ENCODE peak calls at places on chromosomes 2 and 18, in six cellular contexts. T, B, Q, D, H and L are unnamed samples.

GRCh38 chr2:112540906-112541305 is 1.4 kb upstream of the POLR1B start:
- DNase-seq in T (no peak), B (no peak), Q (no peak), D (no peak), H (no peak), L (no peak)

GRCh38 chr2:239299218-239299939 is 101.4 kb downstream of the HDAC4 start:
- DNase-seq in T (peak), B (no peak), Q (no peak), D (no peak), H (no peak), L (no peak)

GRCh38 chr18:58431215-58431614 is 197.7 kb downstream of the ALPK2 start:
- DNase-seq in T (no peak), B (no peak), Q (no peak), D (no peak), H (no peak), L (no peak)

GRCh38 chr2:110717734-110718133 is 14.6 kb upstream of the ACOXL start:
- DNase-seq in T (no peak), B (no peak), Q (no peak), D (peak), H (no peak), L (peak)

GRCh38 chr18:21741511-21742322 is 1.1 kb downstream of the MIB1 start:
- DNase-seq in T (peak), B (no peak), Q (no peak), D (peak), H (no peak), L (peak)

GRCh38 chr2:65432227-65433190 is at the start of gene SPRED2:
- DNase-seq in T (peak), B (peak), Q (peak), D (peak), H (peak), L (peak)

GRCh38 chr2:175627405-175627804 is 374.7 kb downstream of the LNPK start:
- DNase-seq in T (no peak), B (peak), Q (no peak), D (peak), H (peak), L (no peak)

GRCh38 chr18:35680139-35680551 is 98.6 kb downstream of the GALNT1 start:
- DNase-seq in T (no peak), B (no peak), Q (no peak), D (no peak), H (no peak), L (no peak)

GRCh38 chr2:33131820-33132219 is 185.1 kb downstream of the LTBP1 start:
- DNase-seq in T (no peak), B (no peak), Q (no peak), D (peak), H (no peak), L (no peak)

DNA sequence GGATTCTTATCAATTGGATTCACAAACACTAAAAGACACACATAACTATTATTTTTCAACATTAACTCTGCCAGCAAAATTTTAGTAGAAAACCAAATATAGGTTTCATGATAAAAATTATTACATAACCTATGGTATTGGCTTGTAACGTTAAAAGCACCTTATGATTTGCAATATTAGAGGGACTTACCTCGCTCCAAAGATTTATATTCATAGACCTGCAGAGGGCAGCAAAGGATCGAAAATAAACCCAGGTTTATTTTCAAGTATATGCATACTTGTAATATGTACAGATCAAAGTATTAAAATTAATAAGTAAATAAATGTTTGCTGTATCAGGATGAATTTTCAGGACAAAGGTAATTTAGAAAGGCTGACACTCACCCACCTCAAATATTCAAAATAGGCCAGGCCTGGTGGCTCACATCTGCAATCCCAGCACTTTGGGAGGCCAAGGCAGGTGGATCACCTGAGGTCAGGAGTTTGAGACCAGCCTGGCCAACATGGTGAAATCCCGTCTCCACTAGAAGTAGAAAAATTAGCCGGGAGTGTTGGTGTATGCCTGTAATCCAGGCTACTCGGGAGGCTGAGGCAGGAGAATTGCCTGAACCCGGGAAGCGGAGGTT is 45.3 kb downstream of the LRPPRC start:
- DNase-seq in T (no peak), B (peak), Q (peak), D (peak), H (peak), L (peak)
- TF ChIP-seq CTCF in T (no peak), B (peak), Q (peak), D (peak), H (peak), L (peak)

GRCh38 chr2:168913171-168913484 is 12.0 kb downstream of the G6PC2 start:
- DNase-seq in T (no peak), B (no peak), Q (no peak), D (no peak), H (no peak), L (no peak)
- H3K4me3 ChIP-seq in T (no peak), B (peak), Q (peak), D (peak), H (peak), L (peak)

DNA sequence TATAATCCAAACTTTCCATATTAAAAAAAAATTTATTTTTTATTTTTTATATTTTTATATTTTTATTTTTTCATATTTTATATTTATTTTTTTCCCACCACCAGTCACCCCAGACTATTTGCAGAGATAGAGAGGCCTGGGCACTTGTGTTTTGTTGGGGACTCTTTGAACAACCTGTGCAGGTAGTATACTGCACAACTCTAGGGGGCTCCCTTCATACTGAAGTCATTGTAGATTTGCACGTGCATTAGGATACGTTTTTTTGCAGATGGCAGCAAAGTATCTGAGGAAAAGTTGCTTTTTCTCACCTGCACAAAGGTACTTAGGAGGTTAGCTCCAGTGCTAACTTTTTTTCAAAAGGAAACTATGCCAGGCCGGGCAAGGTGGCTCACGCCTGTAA is 73.9 kb upstream of the TANC1 start:
- DNase-seq in T (no peak), B (no peak), Q (no peak), D (no peak), H (no peak), L (no peak)
- TF ChIP-seq CTCF in T (no peak), B (no peak), Q (peak), D (no peak), H (no peak), L (no peak)

GRCh38 chr2:39227628-39228412 is 15.9 kb downstream of the CDKL4 start:
- DNase-seq in T (peak), B (no peak), Q (peak), D (peak), H (peak), L (peak)
- H3K4me3 ChIP-seq in T (no peak), B (no peak), Q (peak), D (no peak), H (no peak), L (no peak)

DNA sequence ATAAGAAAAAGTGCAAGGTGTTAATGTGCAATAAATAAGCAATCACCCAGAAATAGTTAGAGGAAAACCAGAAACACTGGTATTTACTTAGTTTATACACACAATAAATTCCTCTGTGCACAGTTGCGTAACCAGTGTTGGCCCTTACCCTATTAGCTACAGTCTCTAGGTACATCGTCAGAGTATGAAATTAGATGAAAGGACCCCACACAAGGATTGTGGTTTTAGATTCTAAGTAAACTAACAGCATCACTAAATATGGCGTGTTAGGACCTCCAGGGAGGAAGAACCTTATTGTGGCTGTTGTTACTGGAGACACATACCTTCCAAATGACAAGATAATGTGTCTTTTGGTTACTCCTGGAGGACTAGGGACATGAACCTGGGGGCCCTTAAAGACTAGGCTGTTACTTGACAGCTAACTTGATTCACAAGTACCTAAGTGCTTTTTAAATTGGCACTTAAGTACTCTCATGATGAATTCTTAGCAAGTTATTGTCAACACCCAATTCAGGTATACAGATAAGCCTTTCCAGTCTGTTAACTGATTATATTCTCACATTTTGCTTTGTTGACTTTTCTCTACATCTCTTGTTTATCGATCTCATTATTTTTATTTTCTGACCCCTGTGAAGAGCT is 115.3 kb downstream of the FEZ2 start:
- DNase-seq in T (no peak), B (peak), Q (no peak), D (peak), H (no peak), L (no peak)
- TF ChIP-seq CTCF in T (no peak), B (no peak), Q (no peak), D (no peak), H (no peak), L (no peak)

DNA sequence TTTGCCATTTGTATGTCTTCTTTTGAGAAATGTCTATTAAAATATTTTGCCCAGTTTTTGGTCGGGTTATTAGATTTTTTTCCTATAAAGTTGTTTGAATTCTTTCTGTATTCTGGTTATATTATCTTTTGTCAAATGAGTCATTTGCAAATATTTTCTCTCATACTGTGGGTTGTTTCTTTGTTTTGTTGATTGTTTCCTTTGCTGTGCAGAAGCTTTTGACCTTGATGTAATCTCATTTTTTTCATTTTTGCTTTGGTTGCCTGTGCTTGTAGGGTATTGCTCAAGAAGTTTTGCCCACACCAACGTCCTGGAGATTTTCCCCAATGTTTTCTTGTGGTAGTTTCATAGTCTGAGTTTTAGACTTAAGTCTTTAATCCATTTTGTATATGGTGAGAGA is 245.7 kb downstream of the ADCYAP1 start:
- DNase-seq in T (no peak), B (no peak), Q (no peak), D (no peak), H (no peak), L (no peak)
- H3K4me3 ChIP-seq in T (no peak), B (no peak), Q (no peak), D (no peak), H (no peak), L (no peak)

DNA sequence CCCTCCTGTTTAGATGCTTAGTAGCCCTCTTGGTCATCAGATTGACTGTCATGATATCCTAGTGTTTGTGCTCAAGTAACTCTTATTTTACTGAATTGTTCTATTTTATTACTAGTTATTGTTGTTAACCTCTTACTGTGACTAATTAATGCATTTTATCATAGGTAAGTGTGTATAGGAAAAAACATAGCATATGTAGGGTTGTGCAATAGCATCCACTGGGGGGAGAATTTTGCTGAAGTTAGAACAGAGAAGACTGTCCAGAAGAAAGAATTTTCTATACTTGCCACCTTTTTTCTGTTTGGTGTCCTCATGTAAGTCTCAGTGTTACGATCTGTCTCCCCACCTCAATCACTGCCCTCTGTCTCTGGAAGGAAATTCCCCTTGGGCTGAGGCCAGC is 177.4 kb downstream of the RPIA start:
- DNase-seq in T (no peak), B (no peak), Q (no peak), D (no peak), H (no peak), L (no peak)
- TF ChIP-seq CTCF in T (no peak), B (no peak), Q (no peak), D (no peak), H (no peak), L (no peak)

GRCh38 chr2:160269803-160270570 is 69.9 kb upstream of the ITGB6 start:
- DNase-seq in T (peak), B (peak), Q (peak), D (peak), H (peak), L (peak)
- H3K4me3 ChIP-seq in T (peak), B (peak), Q (peak), D (peak), H (peak), L (peak)

DNA sequence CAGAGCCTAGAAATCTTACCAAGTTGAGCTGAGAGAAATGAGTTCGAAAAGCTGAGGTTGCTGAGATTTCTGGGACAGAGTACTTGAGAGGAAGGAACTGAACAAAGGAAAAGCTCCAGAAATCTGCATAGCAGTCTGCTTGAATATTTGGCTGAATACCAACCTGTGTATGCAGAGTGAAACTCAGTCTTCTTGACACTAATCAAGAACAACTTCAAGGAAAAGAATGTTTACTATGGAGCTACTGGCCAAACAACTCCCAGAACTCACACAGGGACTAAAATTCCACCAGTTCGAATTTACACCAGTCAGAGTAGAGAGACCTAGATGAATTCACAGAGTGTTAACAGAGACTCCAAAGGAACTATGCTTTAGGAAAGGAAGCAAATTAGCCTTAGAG is 66.5 kb downstream of the USP37 start:
- DNase-seq in T (no peak), B (no peak), Q (no peak), D (peak), H (peak), L (peak)
- TF ChIP-seq CTCF in T (no peak), B (no peak), Q (no peak), D (no peak), H (no peak), L (no peak)

DNA sequence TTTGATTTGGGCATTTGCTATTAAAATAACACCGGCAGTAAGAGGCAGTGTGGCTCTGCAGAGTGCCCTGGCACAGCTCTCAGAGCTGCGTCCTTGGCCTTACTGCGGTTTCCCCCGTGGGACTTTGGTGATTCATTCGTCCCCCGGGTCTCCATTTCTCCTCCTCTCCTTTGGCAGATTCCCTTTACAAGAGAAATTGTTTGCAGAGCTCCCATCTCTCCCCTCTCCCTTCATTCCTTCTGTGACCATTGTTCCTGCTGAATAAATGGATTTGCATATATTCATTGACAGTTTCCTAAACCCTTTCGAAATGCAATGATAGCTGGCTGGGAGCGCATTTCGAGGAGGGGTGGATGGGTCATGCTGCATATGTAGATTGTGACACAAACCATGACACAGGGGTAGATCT is 187.5 kb downstream of the VAPA start:
- DNase-seq in T (no peak), B (no peak), Q (peak), D (peak), H (no peak), L (peak)
- H3K4me3 ChIP-seq in T (no peak), B (no peak), Q (peak), D (no peak), H (no peak), L (no peak)